ENCODE peak calls at places on chromosomes 3 and 15, in eight cellular contexts. J is tibial artery; F is stimulated activated CD4-positive, alpha-beta T cell treated with anti-CD3 and anti-CD28 coated beads, Interleukin-2, amount 100 ng/mL, for 48 hours; I is lung microvascular endothelial cell; W is activated T-cell treated with anti-CD3 and anti-CD28 coated beads, Interleukin-2, amount 50 U/mL, for 24 hours; M is GM18507; Q is caudate nucleus; B is left ventricle myocardium inferior. L is an unnamed sample.
A peak's percentile ranks its signal among the peaks of the same experiment; 100 is the strongest.

GRCh38 chr15:38474155-38474757 is 20.3 kb downstream of the FAM98B start:
- DNase-seq in M (peak; percentile 11), F (peak; percentile 7), I (peak; percentile 77), J (no peak), Q (peak; percentile 43), B (no peak), W (no peak), L (peak; percentile 72)

GRCh38 chr3:42546691-42547213 is 35.0 kb downstream of the SEC22C start:
- DNase-seq in J (no peak), F (no peak), Q (no peak), M (no peak), I (no peak), W (no peak), B (no peak), L (no peak)

GRCh38 chr3:115768661-115769060 is 145.4 kb downstream of the GAP43 start:
- DNase-seq in B (no peak), M (no peak), F (no peak), J (no peak), W (no peak), Q (no peak), I (no peak), L (no peak)

GRCh38 chr3:177041021-177041729 is 156.1 kb downstream of the TBL1XR1 start:
- DNase-seq in Q (peak; percentile 8), W (no peak), B (no peak), I (peak; percentile 26), F (no peak), J (peak; percentile 68), M (no peak), L (peak; percentile 43)

GRCh38 chr3:82080261-82080660 is 318.8 kb upstream of the GBE1 start:
- DNase-seq in F (no peak), M (no peak), W (no peak), B (no peak), J (no peak), Q (no peak), I (peak; percentile 86), L (peak; percentile 61)

GRCh38 chr3:179446501-179446900 is 4.8 kb downstream of the GNB4 start:
- DNase-seq in F (no peak), W (no peak), I (peak; percentile 67), M (no peak), Q (no peak), J (no peak), B (no peak), L (peak; percentile 73)

GRCh38 chr3:107221856-107222255 is 155.4 kb upstream of the CCDC54 start:
- DNase-seq in I (no peak), B (no peak), M (no peak), F (no peak), Q (no peak), J (no peak), W (no peak), L (no peak)

GRCh38 chr15:25385986-25386385 is 52.8 kb downstream of the UBE3A start:
- DNase-seq in B (no peak), W (no peak), I (no peak), Q (no peak), J (no peak), M (no peak), F (no peak), L (no peak)

GRCh38 chr15:49282366-49282765 is 112.3 kb downstream of the GALK2 start:
- DNase-seq in J (no peak), B (no peak), W (no peak), M (no peak), I (no peak), Q (no peak), F (no peak), L (no peak)

GRCh38 chr3:61358364-61358763 is 107.1 kb upstream of the FHIT start:
- DNase-seq in F (no peak), I (no peak), Q (peak; percentile 60), B (peak; percentile 77), W (no peak), J (peak; percentile 80), M (peak; percentile 42), L (no peak)

GRCh38 chr3:14210843-14211594 is 32.4 kb downstream of the LSM3 start:
- DNase-seq in I (no peak), W (no peak), M (no peak), J (no peak), F (no peak), Q (no peak), B (no peak), L (no peak)

GRCh38 chr15:59255647-59256380 is 49.2 kb downstream of the LDHAL6B start:
- DNase-seq in W (no peak), J (no peak), Q (no peak), M (peak; percentile 25), I (no peak), B (no peak), F (no peak), L (no peak)

GRCh38 chr15:71080705-71081104 is 34.6 kb upstream of the THSD4 start:
- DNase-seq in I (no peak), B (no peak), M (no peak), Q (no peak), W (no peak), F (no peak), J (no peak), L (no peak)

GRCh38 chr15:94269954-94270353 is 38.6 kb downstream of the MCTP2 start:
- DNase-seq in Q (no peak), W (no peak), M (no peak), F (no peak), I (no peak), B (no peak), J (no peak), L (no peak)

GRCh38 chr3:191882289-191882688 is 421.3 kb downstream of the PYDC2 start:
- DNase-seq in J (no peak), Q (no peak), W (no peak), M (no peak), B (no peak), F (no peak), I (no peak), L (no peak)

GRCh38 chr3:179701176-179701827 is 48.5 kb downstream of the USP13 start:
- DNase-seq in Q (no peak), I (no peak), F (no peak), M (no peak), B (no peak), J (no peak), W (no peak), L (no peak)

GRCh38 chr3:132222868-132223538 is 94.2 kb upstream of the ACP3 start:
- DNase-seq in F (no peak), I (no peak), Q (no peak), M (no peak), W (no peak), B (no peak), J (peak; percentile 68), L (no peak)

GRCh38 chr3:135056733-135057310 is 261.8 kb downstream of the EPHB1 start:
- DNase-seq in J (no peak), B (no peak), M (no peak), I (no peak), W (no peak), F (no peak), Q (no peak), L (no peak)

GRCh38 chr15:45980376-45980775 is 345.5 kb downstream of the SQOR start:
- DNase-seq in W (no peak), I (no peak), F (no peak), B (no peak), Q (no peak), M (no peak), J (no peak), L (no peak)

GRCh38 chr3:14480207-14481017 is 59.7 kb downstream of the GRIP2 start:
- DNase-seq in J (no peak), Q (no peak), W (no peak), M (no peak), B (no peak), F (no peak), I (peak; percentile 82), L (peak; percentile 87)

GRCh38 chr3:118987466-118987865 is 47.2 kb downstream of the IGSF11 start:
- DNase-seq in I (no peak), F (no peak), M (no peak), Q (peak; percentile 77), W (no peak), B (peak; percentile 42), J (peak; percentile 76), L (no peak)

GRCh38 chr3:120420855-120421570 is 29.8 kb downstream of the FSTL1 start:
- DNase-seq in M (no peak), F (no peak), I (peak; percentile 61), Q (no peak), W (no peak), J (peak; percentile 76), B (no peak), L (peak; percentile 83)

GRCh38 chr3:52714335-52715302 is 8.7 kb downstream of the SPCS1 start:
- DNase-seq in W (no peak), M (no peak), I (no peak), J (no peak), B (no peak), Q (no peak), F (no peak), L (no peak)

GRCh38 chr3:128735884-128736283 is 9.9 kb downstream of the RAB7A start:
- DNase-seq in B (no peak), F (no peak), Q (no peak), I (no peak), M (no peak), W (no peak), J (no peak), L (no peak)

GRCh38 chr3:41304603-41305002 is 105.3 kb downstream of the CTNNB1 start:
- DNase-seq in W (no peak), I (peak; percentile 64), M (no peak), J (no peak), Q (no peak), B (no peak), F (no peak), L (peak; percentile 61)

GRCh38 chr3:61808526-61808925 is 247.2 kb downstream of the PTPRG start:
- DNase-seq in F (no peak), M (no peak), J (no peak), I (no peak), B (peak; percentile 67), W (no peak), Q (no peak), L (no peak)

GRCh38 chr3:159870723-159871122 is 117.9 kb upstream of the IL12A start:
- DNase-seq in W (no peak), Q (no peak), M (no peak), F (no peak), I (no peak), B (no peak), J (no peak), L (no peak)

GRCh38 chr3:20186600-20187004 is 596 bp upstream of the SGO1 start:
- DNase-seq in M (no peak), F (no peak), I (no peak), B (no peak), W (no peak), Q (no peak), J (no peak), L (no peak)

GRCh38 chr3:151460774-151461450 is at the start of gene IGSF10:
- DNase-seq in J (peak; percentile 67), F (no peak), I (no peak), M (no peak), Q (no peak), W (no peak), B (peak; percentile 20), L (no peak)

GRCh38 chr15:41169784-41170183 is 53.7 kb upstream of the INO80 start:
- DNase-seq in W (no peak), I (no peak), B (no peak), Q (no peak), F (no peak), M (no peak), J (peak; percentile 68), L (no peak)

GRCh38 chr3:17553080-17553479 is 189.4 kb downstream of the TBC1D5 start:
- DNase-seq in M (no peak), B (no peak), F (no peak), I (peak; percentile 1), J (no peak), Q (no peak), W (no peak), L (peak; percentile 14)

GRCh38 chr15:58690703-58691102 is 58.8 kb downstream of the ADAM10 start:
- DNase-seq in M (no peak), B (no peak), Q (no peak), F (no peak), J (no peak), I (no peak), W (no peak), L (no peak)

GRCh38 chr15:69612112-69612511 is 159.5 kb downstream of the RPLP1 start:
- DNase-seq in I (no peak), B (peak; percentile 22), M (no peak), Q (no peak), F (no peak), W (no peak), J (no peak), L (no peak)

GRCh38 chr3:64253689-64254088 is 28.4 kb upstream of the PRICKLE2 start:
- DNase-seq in M (no peak), I (no peak), F (no peak), J (no peak), W (no peak), Q (no peak), B (no peak), L (no peak)